ENCODE peak calls at places on chromosomes 2 and 18, in four cellular contexts. One of them, this sample, is unnamed. For H3K79me2, the result is how much of the 10 kb centered on the place peaks cover.

GRCh38 chr2:203730076-203730729 is 23.8 kb downstream of the CD28 start:
- DNase-seq in K562: no peak
- DNase-seq in H1: no peak
- DNase-seq in HepG2: no peak
- DNase-seq in this sample: no peak

GRCh38 chr18:35497006-35497333 is 790 bp downstream of the INO80C start:
- DNase-seq in K562: no peak
- DNase-seq in H1: no peak
- DNase-seq in HepG2: no peak
- DNase-seq in this sample: no peak

GRCh38 chr18:36592282-36592681 is 236.5 kb downstream of the TPGS2 start:
- DNase-seq in K562: no peak
- DNase-seq in HepG2: no peak
- DNase-seq in H1: no peak
- DNase-seq in this sample: no peak

GRCh38 chr2:38037757-38038615 is 38.0 kb downstream of the CYP1B1 start:
- DNase-seq in K562: no peak
- DNase-seq in HepG2: no peak
- DNase-seq in H1: no peak
- DNase-seq in this sample: no peak

GRCh38 chr2:120934891-120935338 is 199.2 kb downstream of the GLI2 start:
- DNase-seq in HepG2: peak
- DNase-seq in H1: no peak
- DNase-seq in K562: no peak
- DNase-seq in this sample: no peak

GRCh38 chr2:218882866-218883366 is 2.3 kb downstream of the WNT10A start:
- DNase-seq in HepG2: no peak
- DNase-seq in H1: no peak
- DNase-seq in K562: no peak
- DNase-seq in this sample: no peak

GRCh38 chr2:191836853-191837769 is 9.8 kb downstream of the CAVIN2 start:
- DNase-seq in H1: no peak
- DNase-seq in K562: peak
- DNase-seq in HepG2: no peak
- DNase-seq in this sample: peak

GRCh38 chr2:186554850-186555785 is 34.7 kb upstream of the ITGAV start:
- DNase-seq in H1: no peak
- DNase-seq in HepG2: no peak
- DNase-seq in K562: no peak
- DNase-seq in this sample: peak

GRCh38 chr2:128324008-128324896 is 5.6 kb upstream of the HS6ST1 start:
- DNase-seq in K562: no peak
- DNase-seq in HepG2: no peak
- DNase-seq in H1: no peak
- DNase-seq in this sample: no peak

GRCh38 chr2:128324897-128325410 is 6.3 kb upstream of the HS6ST1 start:
- DNase-seq in HepG2: no peak
- DNase-seq in K562: no peak
- DNase-seq in H1: no peak
- DNase-seq in this sample: no peak

GRCh38 chr2:128326296-128326790 is 7.7 kb upstream of the HS6ST1 start:
- DNase-seq in H1: no peak
- DNase-seq in K562: no peak
- DNase-seq in HepG2: no peak
- DNase-seq in this sample: no peak

GRCh38 chr2:128327180-128327964 is 8.7 kb upstream of the HS6ST1 start:
- DNase-seq in K562: no peak
- DNase-seq in H1: no peak
- DNase-seq in HepG2: no peak
- DNase-seq in this sample: no peak

DNA sequence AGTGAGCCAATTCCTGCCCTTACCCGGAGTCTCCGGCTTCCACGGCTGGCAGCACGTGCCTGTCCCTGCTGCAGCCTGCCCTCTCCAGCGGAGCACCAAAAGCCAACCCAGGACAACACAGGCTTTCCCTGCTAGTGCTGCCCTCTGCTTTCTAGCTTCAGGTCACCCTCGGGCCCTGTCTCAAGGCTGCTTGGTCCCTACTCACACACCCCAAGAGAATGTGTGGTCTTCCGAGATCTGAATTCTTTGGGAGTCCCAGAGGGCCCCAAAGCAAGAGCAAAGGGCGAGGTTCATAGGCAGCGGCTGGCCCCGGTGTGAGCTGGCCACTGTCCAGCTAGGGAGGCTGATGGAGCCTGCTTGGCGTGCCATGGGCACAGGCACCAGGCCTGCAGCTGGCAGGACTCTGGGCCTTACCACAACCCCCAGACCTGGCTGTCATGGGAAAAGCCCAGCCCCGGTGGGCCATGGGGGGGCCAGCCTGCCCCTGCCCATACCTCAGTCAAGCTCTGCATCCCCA is 7.1 kb upstream of the HS6ST1 start:
- DNase-seq in HepG2: no peak
- DNase-seq in K562: no peak
- DNase-seq in H1: no peak
- DNase-seq in this sample: no peak
- TF ChIP-seq JUN in HepG2: no peak
- TF ChIP-seq JUN in K562: no peak
- TF ChIP-seq JUN in H1: no peak
- TF ChIP-seq JUN in this sample: no peak

DNA sequence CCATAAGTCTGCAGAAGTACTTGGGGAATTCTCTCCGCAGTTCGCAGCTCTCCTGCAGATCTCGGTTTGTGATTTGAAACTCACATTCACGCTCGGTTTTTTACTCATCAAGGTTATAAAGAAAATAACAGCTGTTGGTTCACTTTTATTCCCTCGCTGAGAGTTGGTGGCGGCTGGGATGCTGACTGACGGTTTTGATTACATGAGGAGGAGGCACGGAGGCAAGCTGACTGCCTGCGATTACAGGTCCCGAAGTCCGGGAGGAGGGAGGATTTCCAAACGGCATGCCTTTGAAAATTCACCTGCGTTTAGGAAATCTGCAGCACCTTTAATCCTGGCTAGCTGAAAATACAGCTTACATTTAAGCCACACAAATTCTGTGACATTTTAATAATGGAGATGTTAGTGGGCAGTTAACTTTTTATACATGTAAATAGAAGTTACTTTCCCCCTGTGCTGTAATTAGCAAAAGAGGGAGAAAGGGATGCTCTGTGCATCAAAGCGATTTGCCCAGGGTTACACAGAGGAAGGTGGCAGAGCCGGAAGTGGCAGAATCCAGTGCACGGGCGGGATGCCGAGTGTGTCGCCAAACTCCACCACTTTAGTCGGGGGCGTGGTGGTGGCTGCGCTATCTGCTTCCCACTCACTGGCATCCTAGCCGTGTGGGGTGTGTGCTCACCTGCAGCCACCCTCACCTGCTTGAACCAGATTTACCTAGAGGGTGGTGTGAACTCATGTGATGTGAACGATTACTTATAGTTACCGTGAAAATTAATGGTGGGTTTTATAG is 14.7 kb downstream of the AGAP1 start:
- DNase-seq in H1: no peak
- DNase-seq in K562: no peak
- DNase-seq in HepG2: no peak
- DNase-seq in this sample: no peak
- H3K79me2 ChIP-seq in H1: under half
- H3K79me2 ChIP-seq in K562: half or more
- H3K79me2 ChIP-seq in HepG2: half or more
- H3K79me2 ChIP-seq in this sample: under half

DNA sequence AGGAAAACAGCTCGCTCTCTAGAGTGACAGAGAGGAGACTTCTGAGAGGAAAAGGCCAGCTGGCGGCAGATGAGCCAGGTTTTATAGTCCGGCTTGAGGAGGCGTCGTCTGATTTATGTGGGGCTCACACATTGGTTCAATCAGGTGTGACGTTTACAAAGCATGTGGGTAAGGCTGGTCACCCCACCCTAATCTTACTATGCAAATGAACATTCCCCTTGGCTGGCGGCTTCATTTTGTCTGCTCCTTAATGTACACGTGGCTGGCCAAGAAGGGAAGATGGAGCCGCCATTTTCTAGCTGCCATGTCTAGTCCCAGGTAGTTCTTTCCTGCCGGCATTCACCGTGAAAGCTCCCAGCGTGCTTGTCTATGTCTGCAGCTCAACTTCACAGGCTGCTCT is 299.1 kb upstream of the SPRED2 start:
- DNase-seq in HepG2: no peak
- DNase-seq in K562: no peak
- DNase-seq in H1: no peak
- DNase-seq in this sample: no peak
- TF ChIP-seq JUN in HepG2: no peak
- TF ChIP-seq JUN in K562: no peak
- TF ChIP-seq JUN in H1: no peak
- TF ChIP-seq JUN in this sample: no peak

GRCh38 chr18:23134780-23135678 is at the start of gene CABLES1:
- DNase-seq in HepG2: peak
- DNase-seq in H1: no peak
- DNase-seq in K562: peak
- DNase-seq in this sample: peak

GRCh38 chr18:23137093-23137640 is 1.9 kb downstream of the CABLES1 start:
- DNase-seq in K562: no peak
- DNase-seq in HepG2: no peak
- DNase-seq in H1: no peak
- DNase-seq in this sample: peak

GRCh38 chr18:23133860-23134779 is 1.2 kb upstream of the CABLES1 start:
- DNase-seq in K562: peak
- DNase-seq in H1: peak
- DNase-seq in HepG2: peak
- DNase-seq in this sample: no peak

GRCh38 chr18:23136326-23137092 is 1.2 kb downstream of the CABLES1 start:
- DNase-seq in HepG2: no peak
- DNase-seq in H1: no peak
- DNase-seq in K562: no peak
- DNase-seq in this sample: no peak

GRCh38 chr18:23135679-23136325 is 517 bp downstream of the CABLES1 start:
- DNase-seq in H1: no peak
- DNase-seq in HepG2: no peak
- DNase-seq in K562: no peak
- DNase-seq in this sample: no peak
- H3K79me2 ChIP-seq in H1: under half
- H3K79me2 ChIP-seq in HepG2: half or more
- H3K79me2 ChIP-seq in K562: under half
- H3K79me2 ChIP-seq in this sample: under half

GRCh38 chr2:216131175-216131926 is 22.2 kb downstream of the XRCC5 start:
- DNase-seq in HepG2: no peak
- DNase-seq in H1: no peak
- DNase-seq in K562: no peak
- DNase-seq in this sample: no peak
- TF ChIP-seq JUN in HepG2: no peak
- TF ChIP-seq JUN in H1: no peak
- TF ChIP-seq JUN in K562: no peak
- TF ChIP-seq JUN in this sample: no peak

DNA sequence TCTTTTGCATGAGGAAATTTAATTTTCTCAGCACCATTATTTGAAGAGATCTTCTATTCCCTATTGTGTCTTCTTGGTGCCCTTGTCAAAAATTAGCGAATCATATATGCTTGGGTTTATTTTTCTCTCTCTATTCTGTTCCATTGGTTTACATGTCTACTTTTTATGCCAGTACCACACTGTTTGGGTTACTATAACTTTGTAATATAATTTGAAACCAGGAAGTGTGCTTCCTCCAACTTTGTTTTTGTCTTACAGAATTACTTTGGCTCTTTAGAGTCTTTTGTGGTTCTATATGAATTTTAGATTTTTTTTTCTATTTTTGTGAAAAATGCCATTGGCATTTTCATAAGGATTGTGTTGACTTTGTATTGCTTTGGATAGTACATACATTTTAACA is 17.6 kb downstream of the ALMS1 start:
- DNase-seq in K562: no peak
- DNase-seq in H1: no peak
- DNase-seq in HepG2: no peak
- DNase-seq in this sample: no peak
- H3K79me2 ChIP-seq in K562: under half
- H3K79me2 ChIP-seq in H1: under half
- H3K79me2 ChIP-seq in HepG2: under half
- H3K79me2 ChIP-seq in this sample: under half

DNA sequence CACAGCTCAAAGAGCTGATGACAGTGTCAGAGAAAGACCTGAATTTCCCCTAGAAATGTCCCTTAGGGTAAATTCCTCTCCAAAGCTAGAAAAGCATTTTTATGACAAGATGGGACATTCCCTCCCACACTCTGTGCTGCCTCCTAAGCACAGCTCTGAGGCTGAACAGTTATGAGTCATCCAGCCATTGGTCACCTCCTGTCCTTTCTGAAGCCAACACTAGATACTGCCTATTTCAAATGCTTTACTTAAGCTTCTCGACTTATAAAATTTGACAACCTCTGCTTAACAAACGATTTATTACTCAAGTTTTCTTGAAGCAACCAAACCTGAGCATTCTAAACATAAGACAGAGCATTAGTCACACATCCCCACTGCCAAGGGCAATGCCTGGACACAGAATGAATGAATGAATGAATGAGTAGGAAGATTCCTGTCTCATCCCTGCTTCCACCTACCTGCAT is 35.4 kb downstream of the B4GALT6 start:
- DNase-seq in H1: no peak
- DNase-seq in K562: no peak
- DNase-seq in HepG2: peak
- DNase-seq in this sample: peak
- TF ChIP-seq JUN in H1: no peak
- TF ChIP-seq JUN in K562: no peak
- TF ChIP-seq JUN in HepG2: no peak
- TF ChIP-seq JUN in this sample: peak

GRCh38 chr2:184780384-184780783 is 182.1 kb downstream of the ZNF804A start:
- DNase-seq in H1: no peak
- DNase-seq in K562: no peak
- DNase-seq in HepG2: no peak
- DNase-seq in this sample: no peak
- H3K79me2 ChIP-seq in H1: under half
- H3K79me2 ChIP-seq in K562: under half
- H3K79me2 ChIP-seq in HepG2: under half
- H3K79me2 ChIP-seq in this sample: under half

GRCh38 chr18:50720281-50720680 is 99.5 kb downstream of the MRO start:
- DNase-seq in HepG2: no peak
- DNase-seq in H1: no peak
- DNase-seq in K562: no peak
- DNase-seq in this sample: no peak
- TF ChIP-seq JUN in HepG2: no peak
- TF ChIP-seq JUN in H1: no peak
- TF ChIP-seq JUN in K562: no peak
- TF ChIP-seq JUN in this sample: no peak

This sample was measured in endothelial cell of umbilical vein.